ENCODE peak calls at places on chromosomes 6 and 20, in ten cellular contexts. W is body of pancreas, F is neural progenitor cell, R is HFF-Myc, L is choroid plexus epithelial cell, G is endodermal cell, J is GM23338, S is BE2C, T is tibial artery, O is NB4. I is an unnamed sample.

GRCh38 chr20:63060057-63060991 is 53.6 kb upstream of the BHLHE23 start:
- DNase-seq in W (no peak), F (no peak), R (no peak), L (peak), G (peak), J (no peak), S (peak), T (peak), O (no peak), I (no peak)

GRCh38 chr20:63101781-63102719 is 95.3 kb upstream of the BHLHE23 start:
- DNase-seq in W (peak), F (peak), R (no peak), L (peak), G (peak), J (peak), S (peak), T (peak), O (no peak), I (no peak)

GRCh38 chr20:15799871-15800270 is 773.4 kb downstream of the KIF16B start:
- DNase-seq in W (no peak), F (no peak), R (no peak), L (peak), G (no peak), J (no peak), S (no peak), T (no peak), O (peak), I (no peak)

GRCh38 chr6:144202879-144203468 is 52.7 kb downstream of the STX11 start:
- DNase-seq in W (no peak), F (no peak), R (no peak), L (no peak), G (no peak), J (no peak), S (no peak), T (no peak), O (no peak), I (no peak)

GRCh38 chr20:31606678-31606927 is 1.5 kb downstream of the ID1 start:
- DNase-seq in W (no peak), F (no peak), R (no peak), L (no peak), G (no peak), J (peak), S (no peak), T (no peak), O (no peak), I (no peak)

GRCh38 chr20:23061713-23062561 is 12.5 kb upstream of the THBD start:
- DNase-seq in W (peak), F (peak), R (peak), L (peak), G (peak), J (peak), S (no peak), T (peak), O (peak), I (no peak)

GRCh38 chr20:1509237-1509636 is 18.0 kb upstream of the SIRPB2 start:
- DNase-seq in W (no peak), F (peak), R (no peak), L (peak), G (peak), J (peak), S (peak), T (no peak), O (peak), I (no peak)

GRCh38 chr6:16802071-16802470 is 40.8 kb upstream of the ATXN1 start:
- DNase-seq in W (no peak), F (no peak), R (peak), L (peak), G (no peak), J (no peak), S (no peak), T (no peak), O (no peak), I (no peak)

GRCh38 chr6:37007340-37008043 is 2.0 kb downstream of the FGD2 start:
- DNase-seq in W (peak), F (no peak), R (no peak), L (no peak), G (peak), J (no peak), S (no peak), T (no peak), O (peak), I (no peak)

GRCh38 chr6:132063738-132064137 is 112.6 kb upstream of the CCN2 start:
- DNase-seq in W (peak), F (no peak), R (peak), L (peak), G (no peak), J (no peak), S (no peak), T (no peak), O (no peak), I (no peak)

GRCh38 chr6:112037783-112038216 is 16.1 kb upstream of the CCN6 start:
- DNase-seq in W (peak), F (no peak), R (no peak), L (peak), G (no peak), J (no peak), S (no peak), T (peak), O (no peak), I (no peak)

GRCh38 chr20:8242066-8242465 is 110.0 kb downstream of the PLCB1 start:
- DNase-seq in W (no peak), F (no peak), R (no peak), L (peak), G (no peak), J (no peak), S (no peak), T (no peak), O (no peak), I (no peak)

GRCh38 chr20:8246153-8246552 is 114.1 kb downstream of the PLCB1 start:
- DNase-seq in W (no peak), F (no peak), R (no peak), L (peak), G (no peak), J (peak), S (no peak), T (no peak), O (no peak), I (no peak)

GRCh38 chr20:8246701-8247100 is 114.6 kb downstream of the PLCB1 start:
- DNase-seq in W (no peak), F (no peak), R (no peak), L (peak), G (no peak), J (no peak), S (no peak), T (no peak), O (no peak), I (no peak)

GRCh38 chr20:8242827-8243764 is 111.0 kb downstream of the PLCB1 start:
- DNase-seq in W (no peak), F (no peak), R (peak), L (peak), G (no peak), J (no peak), S (no peak), T (no peak), O (no peak), I (no peak)

DNA sequence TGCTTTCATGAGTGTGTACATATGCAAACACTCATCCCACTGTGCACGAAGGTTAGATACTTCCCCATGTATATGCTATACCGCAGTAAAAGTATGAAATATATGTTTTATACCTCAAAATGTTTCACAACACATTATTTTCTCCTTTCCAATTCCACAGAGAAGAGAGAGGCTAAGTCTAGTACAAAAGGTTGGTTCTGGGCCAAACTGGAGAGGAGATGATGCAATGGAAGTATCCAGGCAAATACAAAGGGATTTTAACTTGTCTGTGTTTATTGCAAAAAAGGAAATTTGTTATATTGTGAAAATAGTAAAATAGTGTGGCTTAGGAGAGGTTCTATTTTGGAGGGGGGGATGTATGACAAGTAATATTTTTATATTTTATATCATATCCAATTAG is 112.6 kb downstream of the PLCB1 start:
- DNase-seq in W (peak), F (no peak), R (no peak), L (peak), G (no peak), J (no peak), S (no peak), T (no peak), O (no peak), I (no peak)
- H3K4me3 ChIP-seq in W (no peak), F (no peak), R (no peak), L (no peak), G (no peak), J (no peak), S (no peak), T (no peak), O (no peak), I (no peak)

GRCh38 chr6:155406801-155407200 is 48.8 kb downstream of the NOX3 start:
- DNase-seq in W (no peak), F (no peak), R (no peak), L (no peak), G (no peak), J (peak), S (no peak), T (no peak), O (no peak), I (no peak)
- TF ChIP-seq CTCF in W (no peak), F (peak), R (no peak), L (peak), G (peak), J (no peak), S (no peak), T (no peak), O (no peak), I (no peak)

DNA sequence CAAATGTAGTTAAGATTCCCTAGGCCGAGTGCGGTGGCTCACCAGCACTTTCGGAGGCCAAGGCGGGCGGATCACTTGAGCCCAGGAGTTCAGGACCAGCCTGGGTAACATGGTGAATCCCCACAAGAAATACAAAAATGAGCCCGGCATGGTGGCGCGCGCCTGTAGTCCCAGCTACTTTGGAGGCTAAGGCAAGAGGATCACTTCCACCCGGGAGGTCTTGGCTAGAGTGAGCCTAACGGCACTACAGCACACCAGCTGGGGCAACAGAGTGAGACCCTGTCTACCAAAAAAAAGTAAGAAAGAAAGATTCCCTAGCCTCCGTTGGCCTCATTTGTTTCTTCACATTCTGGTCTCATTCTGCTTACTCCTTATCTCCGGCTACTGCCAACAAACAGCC is 1.2 kb downstream of the ESF1 start:
- DNase-seq in W (no peak), F (no peak), R (no peak), L (no peak), G (no peak), J (peak), S (no peak), T (no peak), O (no peak), I (no peak)
- H3K4me3 ChIP-seq in W (no peak), F (peak), R (peak), L (peak), G (peak), J (peak), S (peak), T (peak), O (peak), I (no peak)

DNA sequence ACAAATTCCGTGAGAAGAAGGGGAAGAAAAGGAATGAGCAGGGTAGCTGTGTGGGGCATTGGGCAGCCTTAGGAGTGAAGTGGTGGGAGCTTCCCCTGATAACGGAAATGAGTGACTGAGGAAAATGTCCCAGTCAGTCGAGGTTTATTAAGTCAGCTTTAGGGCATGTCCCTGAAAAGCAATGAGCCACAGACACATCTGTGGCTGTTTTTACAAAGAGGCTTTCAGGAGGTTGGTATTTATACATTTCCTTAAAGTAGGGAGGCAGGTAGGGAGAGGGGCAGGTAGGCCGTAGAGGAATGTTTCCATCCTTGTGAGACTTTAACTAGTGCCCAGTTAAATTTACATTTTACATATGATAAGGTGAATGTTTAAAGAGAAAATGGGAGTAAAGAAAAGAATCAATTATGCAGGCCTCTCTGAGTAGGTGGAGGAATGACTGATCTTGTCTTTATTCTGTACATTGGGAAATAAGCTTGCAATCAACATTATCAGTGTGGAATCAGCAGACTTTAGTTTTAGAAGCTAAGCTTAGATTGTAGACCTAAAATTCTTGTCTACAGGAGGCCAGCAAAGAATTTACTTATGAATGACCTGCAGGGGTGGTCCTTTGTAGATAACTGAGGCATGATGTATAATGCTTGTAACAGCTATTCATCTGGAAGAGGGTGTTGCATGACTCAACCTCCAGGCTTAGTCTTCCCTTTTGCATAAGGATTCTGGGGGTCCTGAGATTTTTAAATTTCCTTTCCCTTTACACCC is 18.5 kb downstream of the SLC22A2 start:
- DNase-seq in W (no peak), F (no peak), R (no peak), L (no peak), G (no peak), J (peak), S (no peak), T (no peak), O (no peak), I (no peak)
- TF ChIP-seq CTCF in W (no peak), F (no peak), R (no peak), L (no peak), G (no peak), J (no peak), S (no peak), T (no peak), O (no peak), I (no peak)

I was measured in lung.